ENCODE peak calls at places on chromosomes 11 and 22, in eight cellular contexts. One of them, this sample, is unnamed.
A peak's percentile ranks its signal among the peaks of the same experiment; 100 is the strongest.

GRCh38 chr22:47176573-47177333 is 414.3 kb downstream of the TBC1D22A start:
- DNase-seq in T47D: no peak
- DNase-seq in NCI-H1048: no peak
- DNase-seq in NCI-H1105: no peak
- DNase-seq in HTR-8/SVneo: no peak
- DNase-seq in MV-4-11: no peak
- DNase-seq in amygdala: no peak
- DNase-seq in RWPE1: no peak
- DNase-seq in this sample: no peak

GRCh38 chr11:13962562-13963168 is at the start of gene SPON1:
- DNase-seq in T47D: no peak
- DNase-seq in NCI-H1048: no peak
- DNase-seq in NCI-H1105: peak; percentile 71
- DNase-seq in HTR-8/SVneo: no peak
- DNase-seq in MV-4-11: no peak
- DNase-seq in amygdala: no peak
- DNase-seq in RWPE1: no peak
- DNase-seq in this sample: no peak

GRCh38 chr11:127226376-127226775 is 225.8 kb upstream of the KIRREL3 start:
- DNase-seq in T47D: no peak
- DNase-seq in NCI-H1048: no peak
- DNase-seq in NCI-H1105: no peak
- DNase-seq in HTR-8/SVneo: no peak
- DNase-seq in MV-4-11: no peak
- DNase-seq in amygdala: no peak
- DNase-seq in RWPE1: no peak
- DNase-seq in this sample: no peak

GRCh38 chr11:75782540-75783263 is 14.1 kb downstream of the DGAT2 start:
- DNase-seq in T47D: no peak
- DNase-seq in NCI-H1048: no peak
- DNase-seq in NCI-H1105: no peak
- DNase-seq in HTR-8/SVneo: no peak
- DNase-seq in MV-4-11: no peak
- DNase-seq in amygdala: no peak
- DNase-seq in RWPE1: no peak
- DNase-seq in this sample: no peak

GRCh38 chr22:39526736-39527171 is 5.8 kb downstream of the RPS19BP1 start:
- DNase-seq in T47D: no peak
- DNase-seq in NCI-H1048: no peak
- DNase-seq in NCI-H1105: no peak
- DNase-seq in HTR-8/SVneo: no peak
- DNase-seq in MV-4-11: peak; percentile 37
- DNase-seq in amygdala: no peak
- DNase-seq in RWPE1: no peak
- DNase-seq in this sample: no peak

GRCh38 chr11:58043379-58043778 is 12.6 kb downstream of the OR6Q1 start:
- DNase-seq in T47D: no peak
- DNase-seq in NCI-H1048: no peak
- DNase-seq in NCI-H1105: no peak
- DNase-seq in HTR-8/SVneo: no peak
- DNase-seq in MV-4-11: no peak
- DNase-seq in amygdala: no peak
- DNase-seq in RWPE1: no peak
- DNase-seq in this sample: no peak

GRCh38 chr22:19942071-19942885 is 660 bp upstream of the TXNRD2 start:
- DNase-seq in T47D: no peak
- DNase-seq in NCI-H1048: no peak
- DNase-seq in NCI-H1105: no peak
- DNase-seq in HTR-8/SVneo: peak; percentile 19
- DNase-seq in MV-4-11: peak; percentile 81
- DNase-seq in amygdala: no peak
- DNase-seq in RWPE1: no peak
- DNase-seq in this sample: peak; percentile 42

GRCh38 chr11:65560555-65561418 is 2.6 kb upstream of the LTBP3 start:
- DNase-seq in T47D: peak; percentile 46
- DNase-seq in NCI-H1048: no peak
- DNase-seq in NCI-H1105: no peak
- DNase-seq in HTR-8/SVneo: peak; percentile 90
- DNase-seq in MV-4-11: no peak
- DNase-seq in amygdala: no peak
- DNase-seq in RWPE1: no peak
- DNase-seq in this sample: no peak

GRCh38 chr22:42651134-42651533 is 1.9 kb upstream of the CYB5R3 start:
- DNase-seq in T47D: peak; percentile 45
- DNase-seq in NCI-H1048: no peak
- DNase-seq in NCI-H1105: no peak
- DNase-seq in HTR-8/SVneo: peak; percentile 36
- DNase-seq in MV-4-11: no peak
- DNase-seq in amygdala: no peak
- DNase-seq in RWPE1: no peak
- DNase-seq in this sample: no peak

GRCh38 chr22:46365166-46365624 is 29.7 kb downstream of the TRMU start:
- DNase-seq in T47D: no peak
- DNase-seq in NCI-H1048: no peak
- DNase-seq in NCI-H1105: no peak
- DNase-seq in HTR-8/SVneo: no peak
- DNase-seq in MV-4-11: no peak
- DNase-seq in amygdala: no peak
- DNase-seq in RWPE1: no peak
- DNase-seq in this sample: no peak

GRCh38 chr11:70002433-70002832 is 75.7 kb upstream of the ANO1 start:
- DNase-seq in T47D: no peak
- DNase-seq in NCI-H1048: no peak
- DNase-seq in NCI-H1105: no peak
- DNase-seq in HTR-8/SVneo: no peak
- DNase-seq in MV-4-11: peak; percentile 95
- DNase-seq in amygdala: no peak
- DNase-seq in RWPE1: no peak
- DNase-seq in this sample: no peak

GRCh38 chr22:16131918-16132317 is 442.1 kb downstream of the POTEH start:
- DNase-seq in T47D: no peak
- DNase-seq in NCI-H1048: no peak
- DNase-seq in NCI-H1105: no peak
- DNase-seq in HTR-8/SVneo: no peak
- DNase-seq in MV-4-11: no peak
- DNase-seq in amygdala: no peak
- DNase-seq in RWPE1: no peak
- DNase-seq in this sample: no peak

GRCh38 chr11:72823105-72823804 is 9.0 kb downstream of the ATG16L2 start:
- DNase-seq in T47D: no peak
- DNase-seq in NCI-H1048: no peak
- DNase-seq in NCI-H1105: no peak
- DNase-seq in HTR-8/SVneo: no peak
- DNase-seq in MV-4-11: no peak
- DNase-seq in amygdala: no peak
- DNase-seq in RWPE1: no peak
- DNase-seq in this sample: no peak

GRCh38 chr22:42397332-42398246 is 34.6 kb downstream of the NFAM1 start:
- DNase-seq in T47D: no peak
- DNase-seq in NCI-H1048: no peak
- DNase-seq in NCI-H1105: no peak
- DNase-seq in HTR-8/SVneo: no peak
- DNase-seq in MV-4-11: peak; percentile 92
- DNase-seq in amygdala: no peak
- DNase-seq in RWPE1: no peak
- DNase-seq in this sample: no peak

GRCh38 chr11:113506461-113506860 is 31.3 kb upstream of the DRD2 start:
- DNase-seq in T47D: no peak
- DNase-seq in NCI-H1048: no peak
- DNase-seq in NCI-H1105: no peak
- DNase-seq in HTR-8/SVneo: no peak
- DNase-seq in MV-4-11: no peak
- DNase-seq in amygdala: no peak
- DNase-seq in RWPE1: no peak
- DNase-seq in this sample: no peak

GRCh38 chr22:29339381-29340235 is 24.1 kb upstream of the RASL10A start:
- DNase-seq in T47D: no peak
- DNase-seq in NCI-H1048: no peak
- DNase-seq in NCI-H1105: no peak
- DNase-seq in HTR-8/SVneo: no peak
- DNase-seq in MV-4-11: no peak
- DNase-seq in amygdala: no peak
- DNase-seq in RWPE1: peak; percentile 9
- DNase-seq in this sample: no peak

GRCh38 chr11:85263328-85263727 is 363.8 kb downstream of the DLG2 start:
- DNase-seq in T47D: peak; percentile 6
- DNase-seq in NCI-H1048: no peak
- DNase-seq in NCI-H1105: no peak
- DNase-seq in HTR-8/SVneo: no peak
- DNase-seq in MV-4-11: no peak
- DNase-seq in amygdala: no peak
- DNase-seq in RWPE1: no peak
- DNase-seq in this sample: no peak

GRCh38 chr11:45097721-45098493 is 48.5 kb upstream of the PRDM11 start:
- DNase-seq in T47D: peak; percentile 90
- DNase-seq in NCI-H1048: peak; percentile 14
- DNase-seq in NCI-H1105: no peak
- DNase-seq in HTR-8/SVneo: no peak
- DNase-seq in MV-4-11: peak; percentile 50
- DNase-seq in amygdala: no peak
- DNase-seq in RWPE1: peak; percentile 69
- DNase-seq in this sample: no peak

GRCh38 chr11:109644158-109644557 is 222.2 kb downstream of the C11orf87 start:
- DNase-seq in T47D: peak; percentile 6
- DNase-seq in NCI-H1048: no peak
- DNase-seq in NCI-H1105: peak; percentile 89
- DNase-seq in HTR-8/SVneo: no peak
- DNase-seq in MV-4-11: no peak
- DNase-seq in amygdala: peak; percentile 42
- DNase-seq in RWPE1: no peak
- DNase-seq in this sample: no peak

GRCh38 chr11:104830080-104830479 is 68.2 kb downstream of the CASP12 start:
- DNase-seq in T47D: no peak
- DNase-seq in NCI-H1048: no peak
- DNase-seq in NCI-H1105: no peak
- DNase-seq in HTR-8/SVneo: peak; percentile 6
- DNase-seq in MV-4-11: no peak
- DNase-seq in amygdala: no peak
- DNase-seq in RWPE1: peak; percentile 31
- DNase-seq in this sample: no peak

GRCh38 chr11:63462126-63462525 is 28.8 kb downstream of the PLAAT5 start:
- DNase-seq in T47D: no peak
- DNase-seq in NCI-H1048: no peak
- DNase-seq in NCI-H1105: no peak
- DNase-seq in HTR-8/SVneo: no peak
- DNase-seq in MV-4-11: peak; percentile 71
- DNase-seq in amygdala: no peak
- DNase-seq in RWPE1: no peak
- DNase-seq in this sample: no peak

GRCh38 chr22:31192513-31192912 is 19.6 kb upstream of the LIMK2 start:
- DNase-seq in T47D: peak; percentile 20
- DNase-seq in NCI-H1048: no peak
- DNase-seq in NCI-H1105: no peak
- DNase-seq in HTR-8/SVneo: no peak
- DNase-seq in MV-4-11: no peak
- DNase-seq in amygdala: no peak
- DNase-seq in RWPE1: no peak
- DNase-seq in this sample: no peak

GRCh38 chr11:35412285-35412684 is 7.1 kb downstream of the SLC1A2 start:
- DNase-seq in T47D: peak; percentile 51
- DNase-seq in NCI-H1048: no peak
- DNase-seq in NCI-H1105: peak; percentile 5
- DNase-seq in HTR-8/SVneo: peak; percentile 34
- DNase-seq in MV-4-11: no peak
- DNase-seq in amygdala: no peak
- DNase-seq in RWPE1: no peak
- DNase-seq in this sample: no peak

GRCh38 chr11:9273430-9274336 is 8.5 kb upstream of the DENND5A start:
- DNase-seq in T47D: no peak
- DNase-seq in NCI-H1048: no peak
- DNase-seq in NCI-H1105: no peak
- DNase-seq in HTR-8/SVneo: no peak
- DNase-seq in MV-4-11: peak; percentile 97
- DNase-seq in amygdala: no peak
- DNase-seq in RWPE1: no peak
- DNase-seq in this sample: no peak

GRCh38 chr11:33735426-33736147 is 636 bp downstream of the CD59 start:
- DNase-seq in T47D: peak; percentile 46
- DNase-seq in NCI-H1048: no peak
- DNase-seq in NCI-H1105: peak; percentile 35
- DNase-seq in HTR-8/SVneo: no peak
- DNase-seq in MV-4-11: peak; percentile 29
- DNase-seq in amygdala: no peak
- DNase-seq in RWPE1: no peak
- DNase-seq in this sample: no peak

GRCh38 chr11:5698281-5698680 is 8.7 kb downstream of the TRIM22 start:
- DNase-seq in T47D: no peak
- DNase-seq in NCI-H1048: no peak
- DNase-seq in NCI-H1105: no peak
- DNase-seq in HTR-8/SVneo: no peak
- DNase-seq in MV-4-11: no peak
- DNase-seq in amygdala: no peak
- DNase-seq in RWPE1: no peak
- DNase-seq in this sample: no peak

GRCh38 chr11:6574816-6575715 is 28.4 kb downstream of the RRP8 start:
- DNase-seq in T47D: no peak
- DNase-seq in NCI-H1048: no peak
- DNase-seq in NCI-H1105: no peak
- DNase-seq in HTR-8/SVneo: no peak
- DNase-seq in MV-4-11: no peak
- DNase-seq in amygdala: no peak
- DNase-seq in RWPE1: no peak
- DNase-seq in this sample: no peak

GRCh38 chr22:31287818-31288495 is 4.3 kb downstream of the PIK3IP1 start:
- DNase-seq in T47D: no peak
- DNase-seq in NCI-H1048: no peak
- DNase-seq in NCI-H1105: no peak
- DNase-seq in HTR-8/SVneo: no peak
- DNase-seq in MV-4-11: peak; percentile 47
- DNase-seq in amygdala: no peak
- DNase-seq in RWPE1: no peak
- DNase-seq in this sample: no peak

GRCh38 chr11:85748455-85748891 is 62.5 kb downstream of the SYTL2 start:
- DNase-seq in T47D: no peak
- DNase-seq in NCI-H1048: no peak
- DNase-seq in NCI-H1105: no peak
- DNase-seq in HTR-8/SVneo: no peak
- DNase-seq in MV-4-11: no peak
- DNase-seq in amygdala: no peak
- DNase-seq in RWPE1: no peak
- DNase-seq in this sample: no peak